ENCODE peak calls at places on chromosome 15, in five cellular contexts. One of them, this sample, is unnamed.

GRCh38 chr15:99981223-99981647 is 248.0 kb upstream of the LYSMD4 start:
- DNase-seq in OCI-LY7: no peak
- DNase-seq in PC-3: peak; percentile 56
- DNase-seq in hepatocyte: no peak
- DNase-seq in HCT116: no peak
- DNase-seq in this sample: peak; percentile 37

GRCh38 chr15:34514251-34514760 is 69.1 kb downstream of the GOLGA8B start:
- DNase-seq in OCI-LY7: no peak
- DNase-seq in PC-3: peak; percentile 6
- DNase-seq in hepatocyte: peak; percentile 70
- DNase-seq in HCT116: no peak
- DNase-seq in this sample: peak; percentile 65

GRCh38 chr15:40062816-40063562 is 24.0 kb upstream of the SRP14 start:
- DNase-seq in OCI-LY7: no peak
- DNase-seq in PC-3: no peak
- DNase-seq in hepatocyte: no peak
- DNase-seq in HCT116: no peak
- DNase-seq in this sample: no peak

GRCh38 chr15:40590635-40591105 is 3.4 kb upstream of the KNL1 start:
- DNase-seq in OCI-LY7: no peak
- DNase-seq in PC-3: no peak
- DNase-seq in hepatocyte: peak; percentile 51
- DNase-seq in HCT116: no peak
- DNase-seq in this sample: no peak

GRCh38 chr15:33458421-33458820 is 147.7 kb downstream of the RYR3 start:
- DNase-seq in OCI-LY7: no peak
- DNase-seq in PC-3: peak; percentile 62
- DNase-seq in hepatocyte: no peak
- DNase-seq in HCT116: no peak
- DNase-seq in this sample: no peak

GRCh38 chr15:70132148-70132547 is 34.4 kb upstream of the TLE3 start:
- DNase-seq in OCI-LY7: no peak
- DNase-seq in PC-3: no peak
- DNase-seq in hepatocyte: no peak
- DNase-seq in HCT116: no peak
- DNase-seq in this sample: no peak

GRCh38 chr15:57160823-57161560 is 215.3 kb upstream of the CGNL1 start:
- DNase-seq in OCI-LY7: no peak
- DNase-seq in PC-3: peak; percentile 50
- DNase-seq in hepatocyte: no peak
- DNase-seq in HCT116: no peak
- DNase-seq in this sample: no peak

GRCh38 chr15:99071091-99071680 is 33.7 kb upstream of the SYNM start:
- DNase-seq in OCI-LY7: no peak
- DNase-seq in PC-3: no peak
- DNase-seq in hepatocyte: no peak
- DNase-seq in HCT116: no peak
- DNase-seq in this sample: no peak

DNA sequence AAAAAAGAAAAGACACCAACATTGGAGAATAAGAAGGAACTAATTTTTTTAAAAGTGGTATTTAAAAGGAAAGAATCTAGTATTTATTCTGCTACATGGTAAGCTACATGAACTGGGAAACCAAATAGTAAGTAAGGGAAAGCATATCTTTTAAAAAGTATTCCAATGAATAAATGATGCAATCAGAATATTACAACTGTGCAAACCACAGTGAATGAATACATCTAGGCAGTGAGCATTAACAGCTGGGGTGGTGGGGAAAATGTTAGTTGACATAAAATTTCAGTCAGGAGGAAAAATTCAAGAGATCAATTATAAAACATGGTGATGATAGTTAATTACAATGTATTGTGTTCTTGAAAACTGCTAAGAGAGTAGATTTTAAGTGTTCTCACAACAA is 16.9 kb downstream of the ICE2 start:
- DNase-seq in OCI-LY7: no peak
- DNase-seq in PC-3: no peak
- DNase-seq in hepatocyte: no peak
- DNase-seq in HCT116: no peak
- DNase-seq in this sample: no peak
- H3K4me2 ChIP-seq in OCI-LY7: no peak overlapping the region
- H3K4me2 ChIP-seq in PC-3: no peak overlapping the region
- H3K4me2 ChIP-seq in hepatocyte: no peak overlapping the region
- H3K4me2 ChIP-seq in HCT116: no peak overlapping the region
- H3K4me2 ChIP-seq in this sample: no peak overlapping the region

GRCh38 chr15:71807125-71807629 is 3.2 kb upstream of the NR2E3 start:
- DNase-seq in OCI-LY7: no peak
- DNase-seq in PC-3: no peak
- DNase-seq in hepatocyte: no peak
- DNase-seq in HCT116: no peak
- DNase-seq in this sample: peak; percentile 78
- TF ChIP-seq CTCF in OCI-LY7: no peak
- TF ChIP-seq CTCF in PC-3: no peak
- TF ChIP-seq CTCF in hepatocyte: no peak
- TF ChIP-seq CTCF in HCT116: no peak
- TF ChIP-seq CTCF in this sample: peak; percentile 8

GRCh38 chr15:60840703-60841411 is 361.9 kb upstream of the ICE2 start:
- DNase-seq in OCI-LY7: no peak
- DNase-seq in PC-3: no peak
- DNase-seq in hepatocyte: no peak
- DNase-seq in HCT116: no peak
- DNase-seq in this sample: no peak

GRCh38 chr15:60844431-60845174 is 365.7 kb upstream of the ICE2 start:
- DNase-seq in OCI-LY7: no peak
- DNase-seq in PC-3: no peak
- DNase-seq in hepatocyte: no peak
- DNase-seq in HCT116: no peak
- DNase-seq in this sample: no peak

GRCh38 chr15:60844010-60844409 is 365.1 kb upstream of the ICE2 start:
- DNase-seq in OCI-LY7: no peak
- DNase-seq in PC-3: no peak
- DNase-seq in hepatocyte: no peak
- DNase-seq in HCT116: no peak
- DNase-seq in this sample: no peak

GRCh38 chr15:60842694-60843093 is 363.8 kb upstream of the ICE2 start:
- DNase-seq in OCI-LY7: no peak
- DNase-seq in PC-3: no peak
- DNase-seq in hepatocyte: no peak
- DNase-seq in HCT116: no peak
- DNase-seq in this sample: no peak

GRCh38 chr15:60843482-60843881 is 364.5 kb upstream of the ICE2 start:
- DNase-seq in OCI-LY7: no peak
- DNase-seq in PC-3: no peak
- DNase-seq in hepatocyte: no peak
- DNase-seq in HCT116: no peak
- DNase-seq in this sample: no peak
- TF ChIP-seq EZH2phosphoT487 in OCI-LY7: no peak
- TF ChIP-seq EZH2phosphoT487 in PC-3: no peak
- TF ChIP-seq EZH2phosphoT487 in hepatocyte: no peak
- TF ChIP-seq EZH2phosphoT487 in HCT116: no peak
- TF ChIP-seq EZH2phosphoT487 in this sample: no peak

DNA sequence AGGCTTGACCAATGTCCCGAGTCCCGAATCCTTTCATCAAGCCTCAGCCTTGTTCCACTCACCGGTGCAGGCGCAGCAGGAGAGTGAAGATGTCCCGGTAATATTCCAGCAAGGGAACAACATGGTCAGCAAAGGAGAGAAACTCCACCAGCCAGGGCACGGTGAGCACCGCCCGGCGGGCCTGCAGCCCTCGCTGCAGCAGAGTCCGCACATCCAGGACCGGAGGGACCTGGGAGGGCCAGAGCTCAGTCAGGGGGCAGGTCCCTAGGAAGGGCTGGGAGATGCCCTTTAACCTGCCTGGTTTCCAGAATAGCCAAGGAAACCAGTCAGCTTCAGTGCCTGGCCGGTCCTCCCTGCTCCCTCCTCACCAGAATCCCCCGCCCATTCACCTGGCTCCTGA is 6.4 kb downstream of the CDAN1 start:
- DNase-seq in OCI-LY7: no peak
- DNase-seq in PC-3: no peak
- DNase-seq in hepatocyte: no peak
- DNase-seq in HCT116: no peak
- DNase-seq in this sample: no peak
- H3K4me2 ChIP-seq in OCI-LY7: no peak overlapping the region
- H3K4me2 ChIP-seq in PC-3: no peak overlapping the region
- H3K4me2 ChIP-seq in hepatocyte: no peak overlapping the region
- H3K4me2 ChIP-seq in HCT116: no peak overlapping the region
- H3K4me2 ChIP-seq in this sample: no peak overlapping the region

DNA sequence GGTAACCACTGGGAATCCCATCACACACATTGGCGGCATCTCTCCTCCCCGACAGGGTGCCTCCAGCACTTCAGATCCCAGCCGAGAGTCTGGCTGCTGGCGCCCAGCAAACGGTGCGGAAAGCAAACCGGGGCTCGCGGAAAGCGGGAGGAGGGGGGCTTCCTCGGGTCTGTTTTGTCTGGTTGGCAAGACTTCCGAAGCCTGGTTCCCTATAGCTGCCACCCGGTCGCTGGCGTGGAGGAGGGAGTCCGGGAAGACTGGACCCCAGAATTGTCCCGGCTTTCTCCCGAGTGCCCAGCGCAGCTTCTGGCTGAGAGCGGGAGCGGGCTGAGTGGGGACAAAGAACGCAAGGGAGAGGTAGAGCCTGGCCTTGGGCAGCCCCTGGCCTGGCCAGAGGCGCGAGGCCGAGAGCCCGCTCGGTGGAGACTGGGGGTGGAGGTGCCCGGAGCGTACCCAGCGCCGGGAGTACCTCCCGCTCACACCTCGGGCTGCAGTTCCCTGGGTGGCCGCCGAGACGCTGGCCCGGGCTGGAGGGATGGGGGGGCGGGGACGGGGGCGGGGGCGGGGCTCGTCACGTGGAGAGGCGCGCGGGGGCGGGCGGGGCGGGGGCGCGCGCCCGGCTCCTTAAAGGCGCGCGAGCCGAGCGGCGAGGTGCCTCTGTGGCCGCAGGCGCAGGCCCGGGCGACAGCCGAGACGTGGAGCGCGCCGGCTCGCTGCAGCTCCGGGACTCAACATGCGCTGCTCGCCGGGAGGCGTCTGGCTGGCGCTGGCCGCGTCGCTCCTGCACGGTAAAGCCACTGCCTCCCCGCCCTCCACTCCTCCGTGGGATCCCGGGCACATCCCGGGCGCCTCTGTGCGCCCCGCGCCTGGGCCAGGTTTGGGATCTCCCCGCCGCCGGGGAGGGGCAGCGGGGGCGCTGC is at the start of gene CHRNA7:
- DNase-seq in OCI-LY7: peak; percentile 19
- DNase-seq in PC-3: peak; percentile 31
- DNase-seq in hepatocyte: peak; percentile 88
- DNase-seq in HCT116: peak; percentile 33
- DNase-seq in this sample: peak; percentile 86
- TF ChIP-seq CTCF in OCI-LY7: no peak
- TF ChIP-seq CTCF in PC-3: no peak
- TF ChIP-seq CTCF in hepatocyte: peak; percentile 29
- TF ChIP-seq CTCF in HCT116: no peak
- TF ChIP-seq CTCF in this sample: no peak

GRCh38 chr15:75195766-75196241 is 5.9 kb upstream of the C15orf39 start:
- DNase-seq in OCI-LY7: no peak
- DNase-seq in PC-3: no peak
- DNase-seq in hepatocyte: peak; percentile 50
- DNase-seq in HCT116: no peak
- DNase-seq in this sample: peak; percentile 68
- TF ChIP-seq EZH2phosphoT487 in OCI-LY7: no peak
- TF ChIP-seq EZH2phosphoT487 in PC-3: no peak
- TF ChIP-seq EZH2phosphoT487 in hepatocyte: no peak
- TF ChIP-seq EZH2phosphoT487 in HCT116: no peak
- TF ChIP-seq EZH2phosphoT487 in this sample: no peak